ENCODE peak calls at places on chromosomes 1 and 21, in five cellular contexts. One of them, this sample, is unnamed.

GRCh38 chr1:46539968-46540367 is 11.5 kb downstream of the KNCN start:
- DNase-seq in H9: no peak
- DNase-seq in mesenchymal stem cell: peak
- DNase-seq in H1: no peak
- DNase-seq in neuronal stem cell: no peak
- DNase-seq in this sample: peak

GRCh38 chr1:119632103-119632490 is 16.0 kb downstream of the ZNF697 start:
- DNase-seq in H9: no peak
- DNase-seq in mesenchymal stem cell: no peak
- DNase-seq in H1: no peak
- DNase-seq in neuronal stem cell: no peak
- DNase-seq in this sample: no peak

GRCh38 chr1:44637590-44638411 is 36.5 kb downstream of the TMEM53 start:
- DNase-seq in H9: no peak
- DNase-seq in mesenchymal stem cell: no peak
- DNase-seq in H1: no peak
- DNase-seq in neuronal stem cell: peak
- DNase-seq in this sample: no peak

GRCh38 chr1:116376734-116377096 is 3.7 kb downstream of the ATP1A1 start:
- DNase-seq in H9: no peak
- DNase-seq in mesenchymal stem cell: peak
- DNase-seq in H1: no peak
- DNase-seq in neuronal stem cell: no peak
- DNase-seq in this sample: no peak

GRCh38 chr1:157356611-157357010 is 195.7 kb downstream of the FCRL5 start:
- DNase-seq in H9: no peak
- DNase-seq in mesenchymal stem cell: no peak
- DNase-seq in H1: no peak
- DNase-seq in neuronal stem cell: no peak
- DNase-seq in this sample: no peak

GRCh38 chr1:243269461-243269801 is 13.6 kb downstream of the SDCCAG8 start:
- DNase-seq in H9: no peak
- DNase-seq in mesenchymal stem cell: no peak
- DNase-seq in H1: no peak
- DNase-seq in neuronal stem cell: no peak
- DNase-seq in this sample: no peak

GRCh38 chr1:118335372-118335771 is 150.3 kb upstream of the SPAG17 start:
- DNase-seq in H9: no peak
- DNase-seq in mesenchymal stem cell: no peak
- DNase-seq in H1: no peak
- DNase-seq in neuronal stem cell: no peak
- DNase-seq in this sample: no peak

GRCh38 chr1:152392909-152393308 is 21.2 kb downstream of the CRNN start:
- DNase-seq in H9: no peak
- DNase-seq in mesenchymal stem cell: no peak
- DNase-seq in H1: no peak
- DNase-seq in neuronal stem cell: no peak
- DNase-seq in this sample: peak

GRCh38 chr21:41762753-41763152 is 4.1 kb downstream of the RIPK4 start:
- DNase-seq in H9: no peak
- DNase-seq in mesenchymal stem cell: no peak
- DNase-seq in H1: no peak
- DNase-seq in neuronal stem cell: no peak
- DNase-seq in this sample: no peak

GRCh38 chr21:37868896-37869295 is 47.4 kb downstream of the KCNJ6 start:
- DNase-seq in H9: no peak
- DNase-seq in mesenchymal stem cell: peak
- DNase-seq in H1: no peak
- DNase-seq in neuronal stem cell: no peak
- DNase-seq in this sample: peak

GRCh38 chr1:53733975-53734649 is 4.9 kb downstream of the GLIS1 start:
- DNase-seq in H9: no peak
- DNase-seq in mesenchymal stem cell: peak
- DNase-seq in H1: no peak
- DNase-seq in neuronal stem cell: no peak
- DNase-seq in this sample: no peak

GRCh38 chr1:153697873-153698647 is 19.6 kb downstream of the NPR1 start:
- DNase-seq in H9: peak
- DNase-seq in mesenchymal stem cell: no peak
- DNase-seq in H1: peak
- DNase-seq in neuronal stem cell: no peak
- DNase-seq in this sample: peak

DNA sequence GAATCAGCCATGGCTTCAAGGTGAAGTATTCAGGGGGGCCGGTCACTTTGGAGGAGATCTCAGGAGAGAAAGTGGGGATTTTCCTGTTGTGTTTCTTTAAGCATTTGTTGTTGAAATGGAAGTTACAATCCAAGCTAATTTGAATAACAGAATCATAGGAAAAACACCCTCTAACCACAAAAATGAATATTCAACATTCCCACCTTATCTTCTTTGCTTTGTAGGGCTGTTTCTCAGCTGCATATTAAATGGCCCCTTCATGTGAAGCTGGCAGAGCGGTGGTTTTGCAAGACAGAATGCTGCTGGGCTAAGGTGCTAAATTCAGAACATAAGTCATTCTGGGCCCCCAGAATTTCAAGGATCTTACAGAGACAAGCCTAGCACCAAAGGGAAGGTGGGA is 279.0 kb downstream of the RRAGC start:
- DNase-seq in H9: no peak
- DNase-seq in mesenchymal stem cell: no peak
- DNase-seq in H1: no peak
- DNase-seq in neuronal stem cell: no peak
- DNase-seq in this sample: no peak
- H2BK12ac ChIP-seq in H9: no peak
- H2BK12ac ChIP-seq in mesenchymal stem cell: no peak
- H2BK12ac ChIP-seq in H1: no peak
- H2BK12ac ChIP-seq in neuronal stem cell: no peak
- H2BK12ac ChIP-seq in this sample: no peak

DNA sequence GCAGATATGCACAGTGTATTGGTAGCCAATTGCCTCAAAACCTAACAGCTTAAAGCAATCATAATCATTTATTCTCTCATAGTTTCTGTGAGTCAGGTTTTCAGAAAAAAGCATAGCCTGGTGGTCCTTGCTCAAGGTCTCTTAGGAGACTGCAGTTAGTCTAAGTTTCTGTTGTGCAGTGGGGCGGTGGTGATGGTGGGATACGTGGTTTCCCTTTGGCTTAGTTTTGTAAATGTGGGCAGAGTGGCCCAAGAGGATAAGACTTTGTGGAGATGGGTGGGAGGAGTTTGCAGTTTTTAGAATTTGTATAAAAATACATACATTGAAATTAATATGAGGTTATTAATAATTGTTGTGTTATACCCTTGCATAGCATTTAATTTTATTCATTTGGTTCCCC is 68.6 kb downstream of the NOS1AP start:
- DNase-seq in H9: no peak
- DNase-seq in mesenchymal stem cell: no peak
- DNase-seq in H1: no peak
- DNase-seq in neuronal stem cell: no peak
- DNase-seq in this sample: no peak
- H2BK12ac ChIP-seq in H9: no peak
- H2BK12ac ChIP-seq in mesenchymal stem cell: no peak
- H2BK12ac ChIP-seq in H1: no peak
- H2BK12ac ChIP-seq in neuronal stem cell: no peak
- H2BK12ac ChIP-seq in this sample: no peak

GRCh38 chr21:40215941-40216340 is 348.7 kb downstream of the PCP4 start:
- DNase-seq in H9: no peak
- DNase-seq in mesenchymal stem cell: no peak
- DNase-seq in H1: no peak
- DNase-seq in neuronal stem cell: no peak
- DNase-seq in this sample: no peak

GRCh38 chr21:40208206-40208950 is 341.1 kb downstream of the PCP4 start:
- DNase-seq in H9: no peak
- DNase-seq in mesenchymal stem cell: no peak
- DNase-seq in H1: no peak
- DNase-seq in neuronal stem cell: no peak
- DNase-seq in this sample: peak

GRCh38 chr21:40204956-40205355 is 337.7 kb downstream of the PCP4 start:
- DNase-seq in H9: no peak
- DNase-seq in mesenchymal stem cell: no peak
- DNase-seq in H1: no peak
- DNase-seq in neuronal stem cell: no peak
- DNase-seq in this sample: no peak

GRCh38 chr21:40208960-40209359 is 341.7 kb downstream of the PCP4 start:
- DNase-seq in H9: no peak
- DNase-seq in mesenchymal stem cell: no peak
- DNase-seq in H1: no peak
- DNase-seq in neuronal stem cell: no peak
- DNase-seq in this sample: no peak

GRCh38 chr21:40210251-40210650 is 343.0 kb downstream of the PCP4 start:
- DNase-seq in H9: no peak
- DNase-seq in mesenchymal stem cell: no peak
- DNase-seq in H1: no peak
- DNase-seq in neuronal stem cell: no peak
- DNase-seq in this sample: peak
- H2BK12ac ChIP-seq in H9: no peak
- H2BK12ac ChIP-seq in mesenchymal stem cell: no peak
- H2BK12ac ChIP-seq in H1: no peak
- H2BK12ac ChIP-seq in neuronal stem cell: no peak
- H2BK12ac ChIP-seq in this sample: no peak

GRCh38 chr1:108712605-108713150 is at the start of gene FNDC7:
- DNase-seq in H9: peak
- DNase-seq in mesenchymal stem cell: no peak
- DNase-seq in H1: peak
- DNase-seq in neuronal stem cell: no peak
- DNase-seq in this sample: no peak
- H2BK12ac ChIP-seq in H9: no peak
- H2BK12ac ChIP-seq in mesenchymal stem cell: peak
- H2BK12ac ChIP-seq in H1: no peak
- H2BK12ac ChIP-seq in neuronal stem cell: no peak
- H2BK12ac ChIP-seq in this sample: no peak

DNA sequence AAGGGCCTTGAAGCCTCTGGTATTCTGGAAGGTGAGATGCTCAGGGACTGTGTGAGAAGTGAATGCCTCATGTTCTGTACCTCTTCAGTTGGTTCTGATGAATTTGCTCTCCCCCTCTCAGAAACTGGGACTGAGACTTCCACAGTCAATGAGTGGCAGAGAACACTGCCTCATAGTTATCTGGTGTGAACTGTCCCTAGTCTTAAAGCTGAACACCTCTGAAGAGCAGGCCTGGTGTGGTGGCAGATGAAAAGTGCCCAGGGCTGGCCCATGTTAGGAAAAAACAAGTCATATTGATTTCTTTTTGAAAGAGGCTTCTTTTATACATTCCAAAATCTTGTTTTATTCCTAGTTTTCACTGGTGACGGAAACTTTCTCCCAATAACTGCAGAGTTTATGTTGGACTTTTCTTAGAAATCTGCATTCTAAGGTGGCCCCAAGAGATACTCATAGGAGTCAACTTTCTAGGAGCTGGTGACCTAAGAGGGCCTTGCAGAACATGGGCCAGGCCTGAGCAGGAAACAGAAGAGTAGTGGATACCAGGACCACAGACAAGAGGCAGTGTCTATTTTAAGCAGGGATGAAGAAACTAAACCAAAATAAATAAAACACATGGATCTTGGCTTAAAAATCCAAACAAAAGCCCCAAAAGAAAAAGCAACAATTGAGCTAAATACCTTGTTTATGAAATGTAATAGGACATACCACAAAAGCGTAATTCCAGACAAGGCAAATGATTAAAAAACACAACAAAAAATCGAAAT is 19.5 kb downstream of the DUSP10 start:
- DNase-seq in H9: no peak
- DNase-seq in mesenchymal stem cell: no peak
- DNase-seq in H1: no peak
- DNase-seq in neuronal stem cell: no peak
- DNase-seq in this sample: no peak
- H2BK12ac ChIP-seq in H9: no peak
- H2BK12ac ChIP-seq in mesenchymal stem cell: peak
- H2BK12ac ChIP-seq in H1: no peak
- H2BK12ac ChIP-seq in neuronal stem cell: no peak
- H2BK12ac ChIP-seq in this sample: no peak